ENCODE peak calls at places on chromosomes 11 and 22, in nine cellular contexts. One of them, this sample, is unnamed.

GRCh38 chr11:71473793-71474080 is 20.7 kb downstream of the NADSYN1 start:
- DNase-seq in endothelial cell of umbilical vein: no peak
- DNase-seq in mammary epithelial cell: no peak
- DNase-seq in HepG2: no peak
- DNase-seq in neural progenitor cell: no peak
- DNase-seq in PC-3: no peak
- DNase-seq in GM23338: no peak
- DNase-seq in fibroblast of lung: no peak
- DNase-seq in keratinocyte: no peak
- DNase-seq in this sample: no peak

GRCh38 chr22:31490496-31490925 is 869 bp upstream of the EIF4ENIF1 start:
- DNase-seq in endothelial cell of umbilical vein: peak; percentile 81
- DNase-seq in mammary epithelial cell: peak; percentile 67
- DNase-seq in HepG2: peak; percentile 77
- DNase-seq in neural progenitor cell: peak; percentile 43
- DNase-seq in PC-3: peak; percentile 51
- DNase-seq in GM23338: peak; percentile 58
- DNase-seq in fibroblast of lung: peak; percentile 63
- DNase-seq in keratinocyte: no peak
- DNase-seq in this sample: peak; percentile 78

GRCh38 chr11:59437770-59438169 is 1.5 kb downstream of the OR5A1 start:
- DNase-seq in endothelial cell of umbilical vein: no peak
- DNase-seq in mammary epithelial cell: no peak
- DNase-seq in HepG2: no peak
- DNase-seq in neural progenitor cell: peak; percentile 42
- DNase-seq in PC-3: no peak
- DNase-seq in GM23338: peak; percentile 39
- DNase-seq in fibroblast of lung: no peak
- DNase-seq in keratinocyte: no peak
- DNase-seq in this sample: no peak

GRCh38 chr22:26056455-26056854 is 112.8 kb upstream of the SEZ6L start:
- DNase-seq in endothelial cell of umbilical vein: no peak
- DNase-seq in mammary epithelial cell: no peak
- DNase-seq in HepG2: no peak
- DNase-seq in neural progenitor cell: no peak
- DNase-seq in PC-3: no peak
- DNase-seq in GM23338: no peak
- DNase-seq in fibroblast of lung: no peak
- DNase-seq in keratinocyte: no peak
- DNase-seq in this sample: no peak

GRCh38 chr22:40485813-40486610 is 115.6 kb downstream of the SGSM3 start:
- DNase-seq in endothelial cell of umbilical vein: no peak
- DNase-seq in mammary epithelial cell: peak; percentile 78
- DNase-seq in HepG2: no peak
- DNase-seq in neural progenitor cell: no peak
- DNase-seq in PC-3: no peak
- DNase-seq in GM23338: no peak
- DNase-seq in fibroblast of lung: peak; percentile 48
- DNase-seq in keratinocyte: no peak
- DNase-seq in this sample: peak; percentile 79

GRCh38 chr11:46918087-46918751 is at the start of gene LRP4:
- DNase-seq in endothelial cell of umbilical vein: no peak
- DNase-seq in mammary epithelial cell: no peak
- DNase-seq in HepG2: no peak
- DNase-seq in neural progenitor cell: peak; percentile 82
- DNase-seq in PC-3: no peak
- DNase-seq in GM23338: peak; percentile 73
- DNase-seq in fibroblast of lung: peak; percentile 21
- DNase-seq in keratinocyte: no peak
- DNase-seq in this sample: no peak

GRCh38 chr22:20571531-20572007 is 64.2 kb downstream of the MED15 start:
- DNase-seq in endothelial cell of umbilical vein: peak; percentile 42
- DNase-seq in mammary epithelial cell: no peak
- DNase-seq in HepG2: peak; percentile 16
- DNase-seq in neural progenitor cell: peak; percentile 70
- DNase-seq in PC-3: peak; percentile 7
- DNase-seq in GM23338: peak; percentile 72
- DNase-seq in fibroblast of lung: peak; percentile 32
- DNase-seq in keratinocyte: no peak
- DNase-seq in this sample: no peak

GRCh38 chr11:122637538-122637937 is 18.0 kb upstream of the UBASH3B start:
- DNase-seq in endothelial cell of umbilical vein: no peak
- DNase-seq in mammary epithelial cell: no peak
- DNase-seq in HepG2: no peak
- DNase-seq in neural progenitor cell: no peak
- DNase-seq in PC-3: no peak
- DNase-seq in GM23338: no peak
- DNase-seq in fibroblast of lung: no peak
- DNase-seq in keratinocyte: no peak
- DNase-seq in this sample: no peak

GRCh38 chr11:86488553-86488952 is 113.9 kb downstream of the CCDC81 start:
- DNase-seq in endothelial cell of umbilical vein: no peak
- DNase-seq in mammary epithelial cell: no peak
- DNase-seq in HepG2: no peak
- DNase-seq in neural progenitor cell: no peak
- DNase-seq in PC-3: no peak
- DNase-seq in GM23338: no peak
- DNase-seq in fibroblast of lung: no peak
- DNase-seq in keratinocyte: no peak
- DNase-seq in this sample: peak; percentile 33

GRCh38 chr11:73983764-73984543 is 1.3 kb upstream of the UCP2 start:
- DNase-seq in endothelial cell of umbilical vein: no peak
- DNase-seq in mammary epithelial cell: no peak
- DNase-seq in HepG2: no peak
- DNase-seq in neural progenitor cell: no peak
- DNase-seq in PC-3: no peak
- DNase-seq in GM23338: no peak
- DNase-seq in fibroblast of lung: no peak
- DNase-seq in keratinocyte: no peak
- DNase-seq in this sample: no peak

GRCh38 chr11:11978098-11978637 is 30.3 kb downstream of the DKK3 start:
- DNase-seq in endothelial cell of umbilical vein: no peak
- DNase-seq in mammary epithelial cell: no peak
- DNase-seq in HepG2: no peak
- DNase-seq in neural progenitor cell: no peak
- DNase-seq in PC-3: no peak
- DNase-seq in GM23338: no peak
- DNase-seq in fibroblast of lung: no peak
- DNase-seq in keratinocyte: no peak
- DNase-seq in this sample: no peak

GRCh38 chr22:19669570-19669969 is 44.7 kb upstream of the SEPTIN5 start:
- DNase-seq in endothelial cell of umbilical vein: no peak
- DNase-seq in mammary epithelial cell: no peak
- DNase-seq in HepG2: no peak
- DNase-seq in neural progenitor cell: no peak
- DNase-seq in PC-3: no peak
- DNase-seq in GM23338: no peak
- DNase-seq in fibroblast of lung: no peak
- DNase-seq in keratinocyte: no peak
- DNase-seq in this sample: no peak

GRCh38 chr22:36192601-36193000 is 9.0 kb downstream of the APOL4 start:
- DNase-seq in endothelial cell of umbilical vein: peak; percentile 19
- DNase-seq in mammary epithelial cell: no peak
- DNase-seq in HepG2: no peak
- DNase-seq in neural progenitor cell: no peak
- DNase-seq in PC-3: no peak
- DNase-seq in GM23338: no peak
- DNase-seq in fibroblast of lung: no peak
- DNase-seq in keratinocyte: no peak
- DNase-seq in this sample: no peak

GRCh38 chr22:41561788-41562187 is 978 bp downstream of the CSDC2 start:
- DNase-seq in endothelial cell of umbilical vein: no peak
- DNase-seq in mammary epithelial cell: no peak
- DNase-seq in HepG2: no peak
- DNase-seq in neural progenitor cell: no peak
- DNase-seq in PC-3: no peak
- DNase-seq in GM23338: no peak
- DNase-seq in fibroblast of lung: no peak
- DNase-seq in keratinocyte: no peak
- DNase-seq in this sample: no peak

GRCh38 chr11:1863352-1864215 is 10.7 kb downstream of the LSP1 start:
- DNase-seq in endothelial cell of umbilical vein: peak; percentile 82
- DNase-seq in mammary epithelial cell: peak; percentile 80
- DNase-seq in HepG2: peak; percentile 29
- DNase-seq in neural progenitor cell: peak; percentile 84
- DNase-seq in PC-3: peak; percentile 79
- DNase-seq in GM23338: peak; percentile 53
- DNase-seq in fibroblast of lung: peak; percentile 92
- DNase-seq in keratinocyte: no peak
- DNase-seq in this sample: peak; percentile 82
- TF ChIP-seq EZH2 in endothelial cell of umbilical vein: no peak
- TF ChIP-seq EZH2 in mammary epithelial cell: no peak
- TF ChIP-seq EZH2 in HepG2: no peak
- TF ChIP-seq EZH2 in neural progenitor cell: no peak
- TF ChIP-seq EZH2 in PC-3: no peak
- TF ChIP-seq EZH2 in GM23338: no peak
- TF ChIP-seq EZH2 in fibroblast of lung: no peak
- TF ChIP-seq EZH2 in keratinocyte: no peak
- TF ChIP-seq EZH2 in this sample: no peak

GRCh38 chr11:62464655-62465054 is 45.8 kb downstream of the SCGB1A1 start:
- DNase-seq in endothelial cell of umbilical vein: no peak
- DNase-seq in mammary epithelial cell: no peak
- DNase-seq in HepG2: no peak
- DNase-seq in neural progenitor cell: no peak
- DNase-seq in PC-3: no peak
- DNase-seq in GM23338: no peak
- DNase-seq in fibroblast of lung: no peak
- DNase-seq in keratinocyte: no peak
- DNase-seq in this sample: no peak
- TF ChIP-seq CTCF in endothelial cell of umbilical vein: no peak
- TF ChIP-seq CTCF in mammary epithelial cell: no peak
- TF ChIP-seq CTCF in HepG2: no peak
- TF ChIP-seq CTCF in neural progenitor cell: no peak
- TF ChIP-seq CTCF in PC-3: no peak
- TF ChIP-seq CTCF in GM23338: peak; percentile 8
- TF ChIP-seq CTCF in fibroblast of lung: no peak
- TF ChIP-seq CTCF in keratinocyte: no peak
- TF ChIP-seq CTCF in this sample: no peak

GRCh38 chr11:110287537-110287936 is 8.9 kb downstream of the RDX start:
- DNase-seq in endothelial cell of umbilical vein: no peak
- DNase-seq in mammary epithelial cell: no peak
- DNase-seq in HepG2: no peak
- DNase-seq in neural progenitor cell: no peak
- DNase-seq in PC-3: no peak
- DNase-seq in GM23338: no peak
- DNase-seq in fibroblast of lung: no peak
- DNase-seq in keratinocyte: no peak
- DNase-seq in this sample: no peak
- H3K4me2 ChIP-seq in endothelial cell of umbilical vein: no peak overlapping the region
- H3K4me2 ChIP-seq in mammary epithelial cell: no peak overlapping the region
- H3K4me2 ChIP-seq in HepG2: no peak overlapping the region
- H3K4me2 ChIP-seq in neural progenitor cell: no peak overlapping the region
- H3K4me2 ChIP-seq in PC-3: no peak overlapping the region
- H3K4me2 ChIP-seq in GM23338: no peak overlapping the region
- H3K4me2 ChIP-seq in fibroblast of lung: no peak overlapping the region
- H3K4me2 ChIP-seq in keratinocyte: no peak overlapping the region
- H3K4me2 ChIP-seq in this sample: no peak overlapping the region

DNA sequence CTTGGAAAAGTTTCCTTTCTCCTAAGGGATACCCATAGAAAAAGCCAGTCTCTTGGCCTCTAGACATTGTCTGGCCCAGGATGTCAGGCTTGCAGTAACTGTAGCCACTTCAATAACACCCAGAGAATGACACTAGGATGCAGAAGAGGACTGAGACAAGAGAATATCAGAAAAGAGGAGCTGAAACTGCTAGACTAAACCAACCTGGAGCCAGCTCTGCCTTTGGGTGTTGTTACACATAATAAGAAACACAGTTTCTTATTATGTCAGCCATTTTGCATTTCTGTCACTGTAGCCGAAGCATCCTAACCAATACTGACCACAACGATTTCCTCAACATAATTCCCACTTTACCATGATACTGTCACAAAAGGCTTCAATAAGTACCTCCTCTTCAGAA is 72.2 kb upstream of the RCN1 start:
- DNase-seq in endothelial cell of umbilical vein: no peak
- DNase-seq in mammary epithelial cell: no peak
- DNase-seq in HepG2: no peak
- DNase-seq in neural progenitor cell: no peak
- DNase-seq in PC-3: no peak
- DNase-seq in GM23338: no peak
- DNase-seq in fibroblast of lung: no peak
- DNase-seq in keratinocyte: no peak
- DNase-seq in this sample: no peak
- TF ChIP-seq EZH2 in endothelial cell of umbilical vein: no peak
- TF ChIP-seq EZH2 in mammary epithelial cell: no peak
- TF ChIP-seq EZH2 in HepG2: no peak
- TF ChIP-seq EZH2 in neural progenitor cell: no peak
- TF ChIP-seq EZH2 in PC-3: no peak
- TF ChIP-seq EZH2 in GM23338: no peak
- TF ChIP-seq EZH2 in fibroblast of lung: no peak
- TF ChIP-seq EZH2 in keratinocyte: no peak
- TF ChIP-seq EZH2 in this sample: no peak

DNA sequence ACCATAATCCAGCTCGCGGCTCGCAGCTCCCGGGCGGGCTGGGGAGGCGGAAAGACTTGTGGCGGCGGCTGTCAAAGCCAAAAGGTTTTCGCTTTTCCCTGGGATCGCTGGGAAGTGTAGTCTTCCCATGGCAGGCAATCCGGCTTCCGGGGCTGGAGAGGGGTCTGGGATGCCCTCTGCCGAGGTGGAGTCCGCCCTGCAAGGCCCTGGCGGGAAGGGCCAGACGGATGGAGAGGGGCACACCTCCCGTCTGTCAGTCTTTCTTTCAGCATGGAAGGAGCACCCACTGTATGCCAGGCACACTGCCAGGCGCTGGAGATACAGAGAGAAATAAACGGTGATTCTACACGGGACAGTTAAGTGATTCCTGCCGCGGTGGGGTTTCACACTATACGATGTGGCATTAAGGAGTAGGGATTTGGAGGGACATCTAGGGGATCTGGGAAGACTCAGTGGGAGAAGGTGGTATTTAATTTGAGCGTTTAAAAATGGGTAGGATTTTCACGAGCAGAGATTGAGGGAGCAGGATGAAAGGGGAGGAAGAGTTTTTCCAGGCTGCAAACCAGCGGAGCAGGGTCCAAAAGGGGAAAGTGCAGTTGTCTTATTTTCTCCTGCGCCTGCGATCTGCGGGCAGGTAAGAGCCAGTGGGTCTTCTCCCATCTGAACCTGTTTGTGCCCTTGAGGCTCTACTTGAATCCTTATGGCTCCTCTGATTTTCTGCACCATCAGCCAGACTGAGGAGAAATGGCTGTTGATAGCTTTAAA is at the start of gene BACE1:
- DNase-seq in endothelial cell of umbilical vein: peak; percentile 82
- DNase-seq in mammary epithelial cell: peak; percentile 77
- DNase-seq in HepG2: peak; percentile 85
- DNase-seq in neural progenitor cell: peak; percentile 96
- DNase-seq in PC-3: peak; percentile 91
- DNase-seq in GM23338: peak; percentile 97
- DNase-seq in fibroblast of lung: peak; percentile 88
- DNase-seq in keratinocyte: peak; percentile 17
- DNase-seq in this sample: peak; percentile 76
- TF ChIP-seq CTCF in endothelial cell of umbilical vein: no peak
- TF ChIP-seq CTCF in mammary epithelial cell: no peak
- TF ChIP-seq CTCF in HepG2: peak; percentile 90
- TF ChIP-seq CTCF in neural progenitor cell: peak; percentile 52
- TF ChIP-seq CTCF in PC-3: peak; percentile 61
- TF ChIP-seq CTCF in GM23338: peak; percentile 69
- TF ChIP-seq CTCF in fibroblast of lung: peak; percentile 38
- TF ChIP-seq CTCF in keratinocyte: no peak
- TF ChIP-seq CTCF in this sample: no peak

GRCh38 chr11:17640493-17641164 is 78.7 kb upstream of the MYOD1 start:
- DNase-seq in endothelial cell of umbilical vein: no peak
- DNase-seq in mammary epithelial cell: no peak
- DNase-seq in HepG2: no peak
- DNase-seq in neural progenitor cell: no peak
- DNase-seq in PC-3: no peak
- DNase-seq in GM23338: no peak
- DNase-seq in fibroblast of lung: no peak
- DNase-seq in keratinocyte: no peak
- DNase-seq in this sample: no peak
- H3K4me2 ChIP-seq in endothelial cell of umbilical vein: no peak overlapping the region
- H3K4me2 ChIP-seq in mammary epithelial cell: no peak overlapping the region
- H3K4me2 ChIP-seq in HepG2: no peak overlapping the region
- H3K4me2 ChIP-seq in neural progenitor cell: no peak overlapping the region
- H3K4me2 ChIP-seq in PC-3: no peak overlapping the region
- H3K4me2 ChIP-seq in GM23338: no peak overlapping the region
- H3K4me2 ChIP-seq in fibroblast of lung: no peak overlapping the region
- H3K4me2 ChIP-seq in keratinocyte: no peak overlapping the region
- H3K4me2 ChIP-seq in this sample: no peak overlapping the region